ENCODE peak calls at places on chromosomes 5 and 9, in six cellular contexts. R is HCT116, K is K562, D is GM12878, J is HepG2, S is SK-N-SH. W is an unnamed sample.
A peak's percentile ranks its signal among the peaks of the same experiment; 100 is the strongest.

GRCh38 chr5:157252741-157253465 is 13.0 kb upstream of the CYFIP2 start:
- DNase-seq in R (no peak), K (no peak), D (peak; percentile 79), S (peak; percentile 33), J (no peak), W (no peak)

GRCh38 chr5:147869112-147869511 is 9.4 kb upstream of the SCGB3A2 start:
- DNase-seq in K (no peak), S (no peak), D (no peak), J (no peak), R (no peak), W (no peak)

GRCh38 chr9:109449036-109449798 is 48.9 kb downstream of the PTPN3 start:
- DNase-seq in K (no peak), S (no peak), J (no peak), R (no peak), D (no peak), W (no peak)

GRCh38 chr5:148179234-148179824 is 11.0 kb downstream of the SPINK14 start:
- DNase-seq in J (peak; percentile 64), S (peak; percentile 12), K (peak; percentile 6), D (peak; percentile 4), R (peak; percentile 48), W (peak; percentile 45)

GRCh38 chr5:123097871-123098735 is 9.1 kb downstream of the PRDM6 start:
- DNase-seq in K (no peak), D (no peak), R (no peak), J (no peak), S (no peak), W (no peak)

GRCh38 chr5:66554211-66554610 is 42.0 kb upstream of the MAST4 start:
- DNase-seq in K (no peak), R (no peak), S (no peak), D (peak; percentile 72), J (no peak), W (no peak)

GRCh38 chr5:142866563-142867275 is 96.5 kb downstream of the ARHGAP26 start:
- DNase-seq in S (peak; percentile 68), R (peak; percentile 67), K (peak; percentile 53), J (peak; percentile 74), D (peak; percentile 26), W (peak; percentile 69)

GRCh38 chr5:96402500-96402899 is 30.5 kb downstream of the PCSK1 start:
- DNase-seq in D (no peak), J (no peak), R (no peak), K (no peak), S (no peak), W (no peak)

GRCh38 chr5:177301503-177302165 is 1.9 kb downstream of the RAB24 start:
- DNase-seq in K (no peak), S (no peak), R (no peak), J (no peak), D (no peak), W (no peak)

GRCh38 chr9:121654497-121655140 is 3.2 kb downstream of the DAB2IP start:
- DNase-seq in R (no peak), K (no peak), J (no peak), D (no peak), S (no peak), W (no peak)

GRCh38 chr9:136007906-136008692 is 46.9 kb upstream of the UBAC1 start:
- DNase-seq in S (no peak), D (no peak), J (peak; percentile 83), R (peak; percentile 16), K (no peak), W (peak; percentile 17)

GRCh38 chr5:61784337-61784736 is 452.3 kb downstream of the ZSWIM6 start:
- DNase-seq in R (no peak), D (no peak), J (no peak), S (no peak), K (no peak), W (no peak)

GRCh38 chr5:79023323-79023722 is 38.2 kb upstream of the ARSB start:
- DNase-seq in D (no peak), J (no peak), S (peak; percentile 17), R (no peak), K (no peak), W (no peak)

GRCh38 chr5:134003064-134003956 is 1.5 kb downstream of the VDAC1 start:
- DNase-seq in R (no peak), K (peak; percentile 29), D (no peak), J (no peak), S (peak; percentile 28), W (no peak)

GRCh38 chr5:172985596-172985995 is 2.0 kb downstream of the ATP6V0E1 start:
- DNase-seq in R (no peak), J (no peak), S (no peak), D (no peak), K (no peak), W (no peak)

GRCh38 chr5:172984244-172984953 is 828 bp downstream of the ATP6V0E1 start:
- DNase-seq in R (peak; percentile 45), J (peak; percentile 80), D (peak; percentile 56), K (peak; percentile 86), S (peak; percentile 82), W (peak; percentile 43)

GRCh38 chr5:172979778-172980177 is 3.8 kb upstream of the ATP6V0E1 start:
- DNase-seq in K (no peak), J (no peak), S (no peak), D (no peak), R (no peak), W (no peak)

GRCh38 chr5:172983542-172984243 is at the start of gene ATP6V0E1:
- DNase-seq in K (peak; percentile 96), J (peak; percentile 87), R (peak; percentile 83), S (peak; percentile 98), D (peak; percentile 66), W (peak; percentile 55)

GRCh38 chr5:172981931-172982330 is 1.6 kb upstream of the ATP6V0E1 start:
- DNase-seq in S (no peak), K (no peak), D (no peak), J (no peak), R (no peak), W (no peak)
- TF ChIP-seq SIN3A in S (no peak), K (no peak), D (no peak), J (no peak), R (no peak), W (no peak)

DNA sequence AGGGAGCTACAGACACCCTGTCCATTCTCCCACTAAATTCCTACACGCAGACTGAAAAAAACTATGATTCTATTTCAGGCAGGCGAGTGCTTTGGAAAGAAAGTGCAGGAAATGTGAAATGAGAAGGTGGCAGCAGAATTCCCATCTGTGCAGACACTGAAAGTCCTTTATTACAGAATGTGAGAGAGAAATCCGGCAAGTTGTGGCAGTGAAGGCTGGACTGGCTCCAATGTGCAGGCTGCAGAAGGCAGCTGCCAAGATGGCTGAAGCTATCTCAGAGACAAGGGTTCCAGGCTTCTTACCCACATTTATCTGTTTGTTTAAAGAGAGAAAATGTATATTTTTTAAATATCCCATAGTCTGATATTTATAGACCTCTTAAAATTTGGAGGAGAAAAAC is 161.8 kb upstream of the VLDLR start:
- DNase-seq in S (no peak), K (no peak), D (no peak), J (no peak), R (no peak), W (no peak)
- H3K27ac ChIP-seq in S (no peak overlapping the region), K (no peak overlapping the region), D (no peak overlapping the region), J (no peak overlapping the region), R (no peak overlapping the region), W (no peak overlapping the region)

DNA sequence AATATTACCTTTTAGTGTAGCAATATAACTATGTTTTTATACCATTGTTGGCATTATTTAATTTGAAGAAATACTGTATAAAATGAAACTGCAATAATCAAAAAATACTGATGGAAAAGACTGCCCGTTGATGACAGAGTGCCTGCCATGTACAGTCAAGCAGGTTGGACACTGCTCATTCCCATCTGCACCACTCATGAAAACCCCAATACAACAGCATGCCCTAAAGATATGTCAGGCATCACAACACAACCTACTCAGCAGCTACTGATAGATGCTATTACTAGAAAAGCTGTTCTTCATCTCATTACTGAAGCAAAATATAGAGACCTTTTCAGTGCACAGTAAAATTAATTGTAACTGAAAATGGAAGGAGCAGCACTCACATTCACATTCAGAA is 195.0 kb upstream of the RASEF start:
- DNase-seq in D (no peak), J (no peak), K (no peak), S (no peak), R (no peak), W (no peak)
- TF ChIP-seq REST in D (no peak), J (no peak), K (no peak), S (no peak), R (no peak), W (no peak)

GRCh38 chr9:14488421-14489190 is 174.7 kb upstream of the NFIB start:
- DNase-seq in R (no peak), D (no peak), J (no peak), K (no peak), S (no peak), W (no peak)
- TF ChIP-seq SIN3A in R (no peak), D (no peak), J (no peak), K (no peak), S (no peak), W (no peak)

DNA sequence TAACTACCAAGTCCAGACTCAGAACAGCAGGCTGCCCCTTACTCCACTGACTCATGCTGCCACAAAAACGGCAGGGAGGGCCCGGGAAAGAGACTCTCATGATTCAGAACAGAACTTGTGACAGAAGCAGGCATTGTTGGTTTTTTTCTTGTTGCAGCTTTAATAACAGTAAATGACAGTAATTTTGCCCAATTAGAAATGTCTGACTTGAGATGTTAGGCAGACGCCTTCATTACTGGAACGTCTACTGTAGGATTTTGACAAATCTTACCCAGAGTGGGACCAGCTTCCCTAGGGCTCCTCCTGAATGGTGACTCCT is 77.8 kb downstream of the SEMA5A start:
- DNase-seq in S (peak; percentile 24), R (no peak), K (no peak), D (no peak), J (no peak), W (no peak)
- H3K27ac ChIP-seq in S (peak overlapping the region; percentile 70), R (no peak overlapping the region), K (no peak overlapping the region), D (no peak overlapping the region), J (no peak overlapping the region), W (no peak overlapping the region)

DNA sequence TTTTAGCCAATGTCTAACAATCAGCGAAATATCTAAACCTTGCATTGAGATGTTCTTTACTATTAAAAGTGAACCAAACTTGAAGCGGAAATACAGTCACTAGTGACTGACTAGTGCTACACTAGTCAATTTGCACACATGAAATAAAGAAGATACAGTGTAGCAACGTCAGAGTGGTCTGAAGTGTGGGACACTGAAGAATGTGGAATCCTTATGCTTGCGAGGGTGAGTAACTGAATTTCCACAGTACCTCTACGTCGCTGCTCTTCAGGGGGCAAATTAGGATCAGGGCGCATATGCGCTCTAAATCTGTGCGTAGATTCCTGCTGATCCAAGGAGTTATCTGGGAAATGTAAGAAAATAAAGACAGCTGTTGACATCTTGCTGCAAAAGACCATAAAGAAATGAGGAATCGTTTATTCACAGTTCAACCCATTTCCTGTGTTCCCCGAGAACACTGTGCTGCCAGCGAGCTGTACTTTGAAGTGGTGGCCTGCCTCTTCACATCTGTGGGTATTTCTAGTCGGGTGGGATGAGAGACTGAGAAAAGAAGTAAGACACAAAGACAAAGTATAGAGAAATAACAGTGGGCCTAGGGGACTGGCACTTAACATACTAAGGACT is 39.8 kb upstream of the FLT4 start:
- DNase-seq in D (no peak), J (no peak), S (no peak), K (no peak), R (no peak), W (no peak)
- TF ChIP-seq REST in D (no peak), J (no peak), S (no peak), K (no peak), R (no peak), W (no peak)